ENCODE peak calls at places on chromosome 20, in six cellular contexts. J is right lobe of liver, Z is tibial nerve, N is choroid plexus epithelial cell, H is AG04450, U is lung. D is an unnamed sample.

GRCh38 chr20:49706548-49707517 is 6.8 kb downstream of the B4GALT5 start:
- DNase-seq in Z (no peak), J (no peak), N (no peak), U (no peak), H (no peak), D (peak; percentile 28)

GRCh38 chr20:34528921-34529297 is 12.7 kb downstream of the DYNLRB1 start:
- DNase-seq in N (peak; percentile 21), Z (peak; percentile 45), J (no peak), H (no peak), U (peak; percentile 64), D (no peak)

GRCh38 chr20:34703573-34704176 is 469 bp upstream of the TP53INP2 start:
- DNase-seq in J (no peak), H (no peak), Z (peak; percentile 17), U (no peak), N (peak; percentile 47), D (peak; percentile 77)

GRCh38 chr20:57473246-57474042 is 51.5 kb downstream of the CTCFL start:
- DNase-seq in U (peak; percentile 47), Z (no peak), H (no peak), J (peak; percentile 71), N (peak; percentile 59), D (peak; percentile 61)

GRCh38 chr20:12466915-12467314 is 541.9 kb upstream of the SPTLC3 start:
- DNase-seq in J (no peak), H (no peak), N (no peak), U (no peak), Z (no peak), D (no peak)

GRCh38 chr20:49281059-49281912 is 3.4 kb upstream of the ZNFX1 start:
- DNase-seq in Z (no peak), U (no peak), J (no peak), H (no peak), N (peak; percentile 70), D (no peak)

GRCh38 chr20:34709836-34710567 is 5.9 kb downstream of the TP53INP2 start:
- DNase-seq in H (no peak), U (peak; percentile 52), Z (no peak), J (peak; percentile 88), N (peak; percentile 60), D (peak; percentile 89)

GRCh38 chr20:57650756-57651483 is 30.7 kb upstream of the ZBP1 start:
- DNase-seq in H (no peak), Z (no peak), J (no peak), U (peak; percentile 26), N (no peak), D (no peak)

GRCh38 chr20:20211274-20211987 is 156.5 kb upstream of the INSM1 start:
- DNase-seq in N (no peak), H (no peak), U (no peak), J (no peak), Z (no peak), D (no peak)

GRCh38 chr20:10255846-10256245 is 37.2 kb downstream of the SNAP25 start:
- DNase-seq in Z (no peak), N (no peak), H (no peak), U (no peak), J (no peak), D (no peak)

GRCh38 chr20:57464642-57465211 is 60.2 kb downstream of the CTCFL start:
- DNase-seq in J (peak; percentile 66), U (no peak), N (peak; percentile 55), H (no peak), Z (no peak), D (no peak)

GRCh38 chr20:15930324-15931305 is 642.6 kb downstream of the KIF16B start:
- DNase-seq in U (peak; percentile 38), J (no peak), N (peak; percentile 72), Z (peak; percentile 58), H (peak; percentile 3), D (no peak)

GRCh38 chr20:669573-669972 is 6.0 kb downstream of the SCRT2 start:
- DNase-seq in Z (no peak), J (peak; percentile 24), U (no peak), N (no peak), H (no peak), D (no peak)

GRCh38 chr20:53827996-53828672 is 234.5 kb upstream of the ZNF217 start:
- DNase-seq in U (no peak), N (peak; percentile 100), H (peak; percentile 88), Z (peak; percentile 53), J (no peak), D (no peak)

GRCh38 chr20:59785986-59786753 is 147.3 kb downstream of the SYCP2 start:
- DNase-seq in U (no peak), Z (peak; percentile 1), H (no peak), N (no peak), J (no peak), D (peak; percentile 66)

GRCh38 chr20:59004493-59004762 is 2.6 kb downstream of the CTSZ start:
- DNase-seq in N (no peak), Z (peak; percentile 30), H (no peak), U (no peak), J (peak; percentile 76), D (no peak)

GRCh38 chr20:58664883-58665282 is 13.8 kb downstream of the STX16 start:
- DNase-seq in J (no peak), Z (no peak), U (no peak), H (no peak), N (no peak), D (no peak)

GRCh38 chr20:564195-564594 is 20.6 kb upstream of the CSNK2A1 start:
- DNase-seq in J (no peak), N (no peak), Z (no peak), U (no peak), H (no peak), D (no peak)

GRCh38 chr20:58374906-58375760 is 13.9 kb upstream of the VAPB start:
- DNase-seq in Z (no peak), H (no peak), U (no peak), J (no peak), N (peak; percentile 76), D (no peak)

GRCh38 chr20:32820000-32820697 is 395 bp downstream of the MAPRE1 start:
- DNase-seq in N (peak; percentile 37), U (peak; percentile 74), H (no peak), J (peak; percentile 83), Z (peak; percentile 44), D (no peak)

DNA sequence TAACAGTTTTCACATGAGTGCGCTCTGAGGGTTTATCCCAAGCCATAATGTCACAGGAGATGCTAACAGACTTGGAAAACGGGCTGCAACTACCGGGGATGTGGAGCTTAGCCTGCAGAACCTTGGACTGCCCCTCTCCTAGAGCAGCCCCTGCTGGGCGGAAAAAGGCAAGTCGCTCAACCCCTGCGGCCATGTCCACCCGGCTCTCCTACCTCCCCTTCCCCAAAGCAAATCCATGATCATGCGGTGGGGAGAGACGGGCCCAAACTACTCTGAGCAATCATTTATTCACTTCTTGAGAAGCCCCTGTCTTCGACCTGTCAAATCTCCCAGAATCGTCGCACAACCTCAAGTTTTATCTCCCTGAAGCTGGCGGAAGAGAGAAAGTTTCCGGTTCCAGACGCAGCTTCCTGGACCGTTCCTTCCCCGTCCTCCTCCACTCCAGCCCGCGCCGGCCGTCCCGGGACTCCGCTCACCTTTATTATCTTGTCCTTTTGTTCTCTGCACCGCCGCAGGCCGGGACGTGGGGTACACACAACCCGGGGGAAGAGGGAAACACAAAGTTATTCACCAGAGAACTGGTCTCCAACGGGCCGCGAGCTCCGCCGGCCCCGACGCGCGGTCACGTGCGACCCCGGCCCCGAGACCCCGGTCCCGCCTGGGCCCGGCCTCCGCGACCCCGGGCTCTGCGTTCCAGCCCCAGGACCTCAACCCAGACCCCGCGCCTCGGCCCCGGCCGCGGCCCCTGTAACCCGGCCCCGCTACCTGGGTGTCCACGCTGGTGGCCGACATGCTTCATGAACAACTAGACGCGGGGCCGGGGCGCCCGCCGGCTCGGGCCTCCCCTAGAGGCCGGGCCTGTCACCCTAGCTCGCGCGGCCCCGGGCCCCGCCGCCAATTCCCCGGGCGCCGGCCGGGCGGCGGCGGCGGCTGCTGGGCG is 560 bp downstream of the YTHDF1 start:
- DNase-seq in U (no peak), N (peak; percentile 72), J (no peak), H (no peak), Z (no peak), D (no peak)
- TF ChIP-seq CTCF in U (no peak), N (peak; percentile 80), J (peak; percentile 24), H (peak; percentile 76), Z (no peak), D (no peak)

DNA sequence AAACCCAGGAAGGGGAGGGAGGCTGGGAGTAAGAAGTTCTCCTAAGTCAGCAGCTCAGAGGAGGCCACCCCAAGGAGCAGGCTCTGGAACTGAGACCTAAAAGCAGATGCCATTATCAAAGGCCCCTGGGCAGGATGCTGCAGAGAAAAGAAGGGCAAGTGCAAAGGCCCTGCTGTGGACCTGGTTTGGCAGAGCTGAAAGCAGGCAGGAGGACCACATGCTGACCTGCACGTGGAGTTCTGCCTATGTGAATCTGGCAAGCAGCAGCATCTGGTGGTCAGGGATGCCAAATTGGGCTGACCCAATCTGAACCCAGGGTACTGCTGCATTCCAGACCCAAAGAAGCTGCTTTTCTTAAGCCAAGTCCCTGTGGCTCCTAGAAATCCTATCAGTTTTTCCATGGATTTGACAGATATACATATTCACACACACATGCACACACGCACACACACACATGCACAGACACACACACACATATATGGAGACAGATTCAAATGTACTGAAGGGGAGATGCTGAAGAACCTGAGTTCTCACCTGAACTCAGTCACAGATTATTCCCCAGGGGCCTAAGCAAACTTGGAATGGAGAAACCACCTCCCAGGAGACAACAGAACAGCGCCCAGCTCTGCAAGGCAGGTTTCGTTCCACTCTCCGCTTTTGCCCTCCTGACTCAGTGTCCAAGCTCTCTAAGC is 119.9 kb downstream of the FOXA2 start:
- DNase-seq in J (peak; percentile 83), N (no peak), H (no peak), U (no peak), Z (no peak), D (no peak)
- H3K4me3 ChIP-seq in J (no peak overlapping the region), N (no peak overlapping the region), H (no peak overlapping the region), U (no peak overlapping the region), Z (no peak overlapping the region), D (no peak overlapping the region)

DNA sequence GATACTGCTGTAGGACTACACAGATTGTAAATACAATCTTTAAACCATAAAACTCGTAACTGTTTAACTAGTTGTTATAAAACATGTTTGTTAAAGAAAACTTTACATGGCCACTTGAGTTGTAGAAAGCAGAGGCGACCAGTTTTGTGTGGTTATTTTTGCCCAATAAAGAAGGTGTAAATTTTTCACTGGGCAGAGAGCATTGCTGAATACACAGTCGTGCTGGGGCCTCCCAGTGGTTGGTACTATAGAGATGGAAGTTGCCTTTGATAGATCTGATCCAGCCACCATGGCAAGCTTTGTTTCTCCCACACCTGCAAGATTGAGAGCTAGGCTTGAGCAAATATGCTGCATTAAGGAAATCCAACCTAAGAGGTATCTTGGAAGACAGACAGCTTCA is 34.0 kb upstream of the YWHAB start:
- DNase-seq in Z (no peak), U (no peak), H (no peak), J (no peak), N (no peak), D (no peak)
- TF ChIP-seq CTCF in Z (no peak), U (no peak), H (no peak), J (no peak), N (no peak), D (no peak)

GRCh38 chr20:44597930-44598329 is 15.6 kb downstream of the PKIG start:
- DNase-seq in U (no peak), N (peak; percentile 28), H (no peak), Z (no peak), J (no peak), D (no peak)

GRCh38 chr20:44599715-44600114 is 17.3 kb downstream of the PKIG start:
- DNase-seq in H (no peak), U (no peak), N (no peak), Z (no peak), J (no peak), D (no peak)

GRCh38 chr20:44600301-44600700 is 17.9 kb downstream of the PKIG start:
- DNase-seq in Z (no peak), J (no peak), H (no peak), N (no peak), U (no peak), D (no peak)

GRCh38 chr20:44597516-44597915 is 15.1 kb downstream of the PKIG start:
- DNase-seq in H (no peak), N (no peak), U (no peak), J (no peak), Z (no peak), D (no peak)

GRCh38 chr20:44598413-44599290 is 16.3 kb downstream of the PKIG start:
- DNase-seq in H (no peak), Z (no peak), J (no peak), N (peak; percentile 43), U (no peak), D (no peak)
- H3K4me3 ChIP-seq in H (no peak overlapping the region), Z (no peak overlapping the region), J (no peak overlapping the region), N (no peak overlapping the region), U (no peak overlapping the region), D (peak overlapping the region; percentile 45)

D was measured in coronary artery.